ENCODE peak calls at places on chromosomes 2 and 18, in eight cellular contexts. L is HCT116, Q is heart left ventricle, W is adrenal gland, M is thyroid gland, C is transverse colon, B is K562, U is A549. V is an unnamed sample.

GRCh38 chr2:85536479-85536878 is 2.5 kb upstream of the MAT2A start:
- DNase-seq in W (no peak), U (no peak), C (no peak), B (no peak), M (no peak), L (no peak), Q (no peak), V (no peak)

GRCh38 chr2:209960676-209961630 is 41.5 kb upstream of the RPE start:
- DNase-seq in C (peak; percentile 32), W (peak; percentile 59), Q (peak; percentile 12), B (peak; percentile 61), L (peak; percentile 65), M (peak; percentile 55), U (peak; percentile 60), V (peak; percentile 60)

GRCh38 chr2:20603791-20604190 is 47.1 kb downstream of the HS1BP3 start:
- DNase-seq in L (no peak), M (no peak), C (peak; percentile 6), W (no peak), Q (no peak), U (no peak), B (no peak), V (no peak)

GRCh38 chr2:228657807-228658402 is 476.4 kb upstream of the SPHKAP start:
- DNase-seq in C (no peak), U (peak; percentile 48), M (no peak), W (no peak), L (peak; percentile 24), Q (no peak), B (no peak), V (no peak)

GRCh38 chr2:30686669-30687068 is 120.6 kb downstream of the CAPN13 start:
- DNase-seq in C (no peak), M (no peak), U (no peak), B (no peak), W (no peak), L (no peak), Q (no peak), V (no peak)

GRCh38 chr18:62717850-62718229 is 2.5 kb downstream of the PHLPP1 start:
- DNase-seq in L (no peak), U (peak; percentile 1), M (no peak), C (no peak), W (no peak), B (no peak), Q (no peak), V (no peak)

GRCh38 chr18:23825978-23826405 is 136.7 kb downstream of the LAMA3 start:
- DNase-seq in U (no peak), Q (peak; percentile 78), W (peak; percentile 26), M (peak; percentile 21), L (no peak), C (peak; percentile 22), B (no peak), V (peak; percentile 24)

GRCh38 chr2:39547811-39548719 is 111.0 kb upstream of the MAP4K3 start:
- DNase-seq in U (peak; percentile 29), Q (no peak), M (no peak), B (no peak), L (no peak), C (no peak), W (no peak), V (no peak)

GRCh38 chr18:35526476-35527120 is 28.8 kb upstream of the INO80C start:
- DNase-seq in W (no peak), M (peak; percentile 68), L (no peak), C (peak; percentile 18), B (peak; percentile 24), Q (no peak), U (no peak), V (peak; percentile 43)

GRCh38 chr2:199315299-199316179 is 142.2 kb downstream of the SATB2 start:
- DNase-seq in Q (no peak), W (peak; percentile 24), C (no peak), B (peak; percentile 60), L (no peak), U (peak; percentile 7), M (no peak), V (no peak)

GRCh38 chr2:190417045-190417842 is 9.1 kb downstream of the MFSD6 start:
- DNase-seq in L (no peak), U (no peak), B (no peak), Q (no peak), C (no peak), M (no peak), W (no peak), V (no peak)

GRCh38 chr2:624096-624495 is 53.1 kb downstream of the TMEM18 start:
- DNase-seq in L (no peak), M (no peak), W (no peak), Q (no peak), C (no peak), U (no peak), B (no peak), V (no peak)

GRCh38 chr2:158187908-158188307 is 86.2 kb downstream of the UPP2 start:
- DNase-seq in L (no peak), M (no peak), U (no peak), C (no peak), Q (no peak), B (no peak), W (no peak), V (no peak)

GRCh38 chr2:127589876-127590275 is 54.4 kb downstream of the MYO7B start:
- DNase-seq in Q (no peak), C (no peak), L (no peak), W (no peak), B (no peak), M (no peak), U (no peak), V (no peak)

GRCh38 chr2:222025891-222026271 is 272.9 kb downstream of the PAX3 start:
- DNase-seq in M (no peak), B (no peak), W (no peak), C (no peak), L (no peak), Q (no peak), U (no peak), V (no peak)

GRCh38 chr18:26480897-26481795 is 67.2 kb downstream of the KCTD1 start:
- DNase-seq in Q (no peak), C (no peak), W (no peak), B (no peak), U (peak; percentile 95), M (peak; percentile 41), L (peak; percentile 93), V (no peak)

GRCh38 chr2:241481687-241482086 is 26.7 kb downstream of the STK25 start:
- DNase-seq in C (no peak), Q (no peak), U (no peak), B (no peak), L (no peak), W (no peak), M (no peak), V (no peak)

DNA sequence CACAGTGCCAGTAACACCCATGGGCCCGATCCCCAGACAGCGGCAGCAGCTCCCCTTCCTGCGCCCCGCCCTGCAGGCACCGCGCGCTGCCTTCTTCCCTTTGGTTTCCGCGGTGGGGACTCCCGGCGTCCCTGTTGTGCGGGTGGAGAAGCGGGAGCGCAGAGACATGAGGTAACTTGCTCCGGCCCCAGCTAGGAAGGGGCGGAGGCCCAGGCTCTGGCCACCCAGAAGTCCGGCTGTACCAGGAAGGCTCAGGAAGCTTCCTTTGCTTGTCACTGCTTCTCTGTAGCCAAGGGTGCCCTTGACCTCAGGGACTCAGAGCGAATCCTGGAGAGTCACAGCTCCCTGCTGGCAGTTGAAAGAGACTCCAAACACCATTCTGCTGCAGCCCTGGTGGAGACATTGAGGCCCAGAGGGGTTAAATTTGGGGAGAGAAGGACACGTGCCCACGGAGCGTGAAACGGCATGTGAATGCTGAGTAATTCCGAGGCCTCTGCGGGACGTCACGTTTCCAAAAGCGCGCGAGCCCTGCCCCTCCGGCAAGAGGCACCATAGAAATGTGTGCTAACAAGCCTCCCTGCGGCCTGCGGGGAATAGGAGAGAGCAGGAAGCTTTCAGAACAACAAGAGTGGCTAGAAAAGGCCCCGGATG is 6.7 kb upstream of the ADCY3 start:
- DNase-seq in M (peak; percentile 36), Q (peak; percentile 60), W (no peak), U (no peak), L (no peak), C (peak; percentile 32), B (no peak), V (peak; percentile 28)
- H3K27ac ChIP-seq in M (peak overlapping the region; percentile 33), Q (peak overlapping the region; percentile 44), W (peak overlapping the region; percentile 65), U (no peak overlapping the region), L (no peak overlapping the region), C (peak overlapping the region; percentile 43), B (no peak overlapping the region), V (peak overlapping the region; percentile 7)

GRCh38 chr2:227657204-227657845 is 9.3 kb upstream of the SCYGR5 start:
- DNase-seq in L (no peak), B (no peak), W (no peak), C (no peak), M (no peak), U (peak; percentile 37), Q (no peak), V (no peak)

GRCh38 chr2:227655454-227655853 is 11.2 kb upstream of the SCYGR5 start:
- DNase-seq in M (no peak), U (peak; percentile 93), Q (no peak), L (peak; percentile 19), B (peak; percentile 2), C (no peak), W (peak; percentile 31), V (no peak)

DNA sequence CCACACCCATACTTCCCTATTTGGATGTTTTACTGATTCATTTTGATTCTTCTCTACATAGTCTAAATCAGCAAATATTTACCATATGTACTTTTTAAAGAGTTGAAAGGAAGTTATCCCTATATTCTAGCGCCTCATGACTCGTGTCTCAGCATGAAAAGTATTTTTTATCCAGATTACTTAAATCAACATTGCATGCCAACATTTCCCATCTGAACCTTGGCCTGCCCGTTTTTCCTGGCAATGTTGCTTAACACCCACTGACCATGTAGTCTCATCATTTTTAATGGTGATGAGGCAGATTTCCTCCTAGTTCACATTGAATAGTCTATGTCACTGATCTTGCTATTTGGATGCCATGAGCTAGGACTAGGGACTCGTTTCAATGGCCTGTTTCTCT is 13.2 kb upstream of the SCYGR5 start:
- DNase-seq in M (no peak), W (no peak), Q (no peak), U (peak; percentile 93), L (no peak), C (no peak), B (no peak), V (no peak)
- TF ChIP-seq POLR2A in M (no peak), W (no peak), Q (no peak), U (no peak), L (no peak), C (no peak), B (no peak), V (no peak)

GRCh38 chr2:233358864-233359386 is 4.6 kb downstream of the DGKD start:
- DNase-seq in B (no peak), M (no peak), W (no peak), Q (no peak), C (peak; percentile 4), L (no peak), U (no peak), V (no peak)
- H3K4me1 ChIP-seq in B (peaks cover 20% of the 10 kb centered on the region), M (peaks cover 9% of the 10 kb centered on the region), W (peaks cover 15% of the 10 kb centered on the region), Q (no peaks in the 10 kb centered on the region), C (peaks cover 27% of the 10 kb centered on the region), L (peaks cover 14% of the 10 kb centered on the region), U (peaks cover 53% of the 10 kb centered on the region), V (peaks cover 17% of the 10 kb centered on the region)

DNA sequence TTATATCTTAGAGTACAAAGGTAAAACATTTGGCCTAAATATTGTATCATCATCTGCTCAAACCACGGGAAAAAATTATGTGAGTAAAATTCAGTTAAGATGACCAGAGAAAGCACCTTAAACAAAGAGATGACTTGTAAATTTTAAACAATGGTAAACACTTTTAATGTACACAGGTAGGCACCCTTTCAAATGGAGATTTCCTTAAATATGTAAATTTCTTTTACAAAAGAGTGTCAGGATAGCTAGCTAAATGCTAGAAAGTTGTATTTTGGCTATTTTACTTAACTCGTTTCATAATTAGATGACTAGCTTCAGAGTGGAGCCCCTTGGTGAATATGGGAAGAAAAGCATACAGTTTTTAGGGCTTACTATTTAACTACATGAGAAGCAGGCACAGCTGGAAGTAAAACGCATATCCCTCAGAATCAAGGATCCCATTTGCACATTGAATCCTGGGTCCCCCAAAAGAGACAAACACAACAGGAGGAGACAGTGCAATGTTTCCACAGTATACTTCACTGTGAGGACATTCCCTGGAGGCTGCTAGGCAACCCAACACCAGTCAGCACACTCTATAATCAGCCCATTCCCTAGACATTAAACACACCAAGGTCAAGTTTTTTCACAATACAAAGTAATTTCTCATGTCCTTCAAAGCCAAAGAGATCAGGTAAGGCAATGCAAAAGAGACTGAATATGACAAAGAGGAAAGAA is 1154.4 kb downstream of the DPP10 start:
- DNase-seq in W (no peak), B (no peak), U (no peak), C (no peak), L (no peak), Q (no peak), M (no peak), V (peak; percentile 4)
- H3K27ac ChIP-seq in W (no peak overlapping the region), B (no peak overlapping the region), U (no peak overlapping the region), C (no peak overlapping the region), L (no peak overlapping the region), Q (no peak overlapping the region), M (no peak overlapping the region), V (no peak overlapping the region)

V was measured in body of pancreas.